ENCODE peak calls at places on chromosomes 13 and 19, in eight cellular contexts. E, W, C, K, Z, I, U and R are unnamed samples.
A peak's percentile ranks its signal among the peaks of the same experiment; 100 is the strongest.

GRCh38 chr13:102212729-102213128 is 189.1 kb downstream of the FGF14 start:
- ATAC-seq in E (no peak), W (no peak), C (no peak), K (no peak), Z (no peak), I (no peak), U (no peak), R (no peak)

GRCh38 chr13:39998166-39998565 is 342.7 kb downstream of the COG6 start:
- ATAC-seq in E (peak; percentile 83), W (peak; percentile 94), C (peak; percentile 84), K (no peak), Z (peak; percentile 98), I (no peak), U (no peak), R (no peak)

GRCh38 chr19:54389556-54389955 is 24.8 kb upstream of the LAIR1 start:
- ATAC-seq in E (no peak), W (no peak), C (peak; percentile 11), K (no peak), Z (no peak), I (no peak), U (peak; percentile 43), R (no peak)

GRCh38 chr13:38693641-38694040 is 6.8 kb downstream of the FREM2 start:
- ATAC-seq in E (no peak), W (no peak), C (no peak), K (peak; percentile 53), Z (no peak), I (no peak), U (no peak), R (no peak)

GRCh38 chr13:19663416-19663979 is 30.0 kb downstream of the MPHOSPH8 start:
- ATAC-seq in E (no peak), W (no peak), C (no peak), K (no peak), Z (no peak), I (no peak), U (no peak), R (no peak)

GRCh38 chr13:20128459-20128927 is 32.4 kb downstream of the GJA3 start:
- ATAC-seq in E (peak; percentile 12), W (peak; percentile 13), C (no peak), K (peak; percentile 81), Z (peak; percentile 23), I (peak; percentile 4), U (peak; percentile 1), R (peak; percentile 49)

GRCh38 chr13:107374038-107374437 is 806.1 kb upstream of the ARGLU1 start:
- ATAC-seq in E (no peak), W (no peak), C (no peak), K (no peak), Z (no peak), I (no peak), U (no peak), R (no peak)

GRCh38 chr19:51101171-51101865 is 6.9 kb downstream of the CTU1 start:
- ATAC-seq in E (no peak), W (no peak), C (no peak), K (no peak), Z (no peak), I (no peak), U (no peak), R (no peak)

GRCh38 chr19:16167055-16167454 is 6.3 kb downstream of the CIB3 start:
- ATAC-seq in E (no peak), W (no peak), C (no peak), K (no peak), Z (no peak), I (no peak), U (no peak), R (no peak)

GRCh38 chr13:64248371-64249065 is 2832.9 kb upstream of the PCDH20 start:
- ATAC-seq in E (no peak), W (no peak), C (no peak), K (no peak), Z (no peak), I (no peak), U (no peak), R (no peak)

GRCh38 chr13:67515895-67516294 is 285.8 kb upstream of the PCDH9 start:
- ATAC-seq in E (no peak), W (no peak), C (no peak), K (no peak), Z (no peak), I (no peak), U (no peak), R (no peak)

GRCh38 chr13:108705031-108705430 is 75.6 kb downstream of the MYO16 start:
- ATAC-seq in E (no peak), W (no peak), C (no peak), K (no peak), Z (no peak), I (no peak), U (no peak), R (no peak)

GRCh38 chr19:2329162-2329505 is 650 bp downstream of the SPPL2B start:
- ATAC-seq in E (no peak), W (no peak), C (no peak), K (no peak), Z (no peak), I (no peak), U (no peak), R (no peak)

GRCh38 chr13:43918636-43919035 is 38.9 kb downstream of the LACC1 start:
- ATAC-seq in E (no peak), W (no peak), C (no peak), K (no peak), Z (no peak), I (no peak), U (no peak), R (no peak)

GRCh38 chr19:40801449-40802299 is 2.7 kb downstream of the EGLN2 start:
- ATAC-seq in E (no peak), W (no peak), C (no peak), K (no peak), Z (no peak), I (no peak), U (no peak), R (no peak)

GRCh38 chr13:48853381-48854102 is 122.2 kb upstream of the FNDC3A start:
- ATAC-seq in E (peak; percentile 85), W (peak; percentile 68), C (no peak), K (no peak), Z (no peak), I (no peak), U (no peak), R (no peak)

GRCh38 chr13:110690516-110690915 is 15.4 kb downstream of the CARS2 start:
- ATAC-seq in E (no peak), W (no peak), C (no peak), K (peak; percentile 90), Z (no peak), I (no peak), U (no peak), R (peak; percentile 28)

GRCh38 chr19:815775-816499 is 5.8 kb downstream of the PLPPR3 start:
- ATAC-seq in E (peak; percentile 7), W (peak; percentile 10), C (no peak), K (peak; percentile 5), Z (peak; percentile 13), I (peak; percentile 4), U (no peak), R (no peak)

GRCh38 chr13:31722684-31723083 is 16.6 kb upstream of the RXFP2 start:
- ATAC-seq in E (no peak), W (no peak), C (no peak), K (no peak), Z (no peak), I (no peak), U (no peak), R (no peak)

GRCh38 chr13:52933547-52934167 is 85.2 kb upstream of the PCDH8 start:
- ATAC-seq in E (no peak), W (no peak), C (no peak), K (no peak), Z (no peak), I (no peak), U (no peak), R (no peak)

GRCh38 chr13:51832471-51833152 is 12.4 kb downstream of the TMEM272 start:
- ATAC-seq in E (peak; percentile 91), W (peak; percentile 94), C (peak; percentile 96), K (peak; percentile 88), Z (peak; percentile 99), I (no peak), U (peak; percentile 88), R (peak; percentile 75)